ENCODE peak calls at places on chromosomes 13 and 19, in eight cellular contexts. One of them, this sample, is unnamed.

GRCh38 chr19:20182232-20182785 is 15.3 kb downstream of the ZNF486 start:
- DNase-seq in choroid plexus epithelial cell: no peak
- DNase-seq in naive B cell: no peak
- DNase-seq in thyroid gland: peak
- DNase-seq in activated T-helper 9 cell treated with anti-CD3 and anti-CD28 coated beads, Interleukin-2, amount 50 U/mL, for 16 hours: no peak
- DNase-seq in endothelial cell: no peak
- DNase-seq in CD4-positive, alpha-beta T cell: no peak
- DNase-seq in IMR-90: no peak
- DNase-seq in this sample: no peak

GRCh38 chr13:46643165-46643777 is 90.3 kb downstream of the LRCH1 start:
- DNase-seq in choroid plexus epithelial cell: no peak
- DNase-seq in naive B cell: no peak
- DNase-seq in thyroid gland: no peak
- DNase-seq in activated T-helper 9 cell treated with anti-CD3 and anti-CD28 coated beads, Interleukin-2, amount 50 U/mL, for 16 hours: no peak
- DNase-seq in endothelial cell: no peak
- DNase-seq in CD4-positive, alpha-beta T cell: no peak
- DNase-seq in IMR-90: no peak
- DNase-seq in this sample: no peak

GRCh38 chr19:3080281-3080680 is 13.9 kb upstream of the GNA11 start:
- DNase-seq in choroid plexus epithelial cell: peak
- DNase-seq in naive B cell: no peak
- DNase-seq in thyroid gland: no peak
- DNase-seq in activated T-helper 9 cell treated with anti-CD3 and anti-CD28 coated beads, Interleukin-2, amount 50 U/mL, for 16 hours: no peak
- DNase-seq in endothelial cell: no peak
- DNase-seq in CD4-positive, alpha-beta T cell: no peak
- DNase-seq in IMR-90: peak
- DNase-seq in this sample: no peak

GRCh38 chr13:97344250-97345175 is 89.5 kb upstream of the RAP2A start:
- DNase-seq in choroid plexus epithelial cell: peak
- DNase-seq in naive B cell: peak
- DNase-seq in thyroid gland: peak
- DNase-seq in activated T-helper 9 cell treated with anti-CD3 and anti-CD28 coated beads, Interleukin-2, amount 50 U/mL, for 16 hours: peak
- DNase-seq in endothelial cell: peak
- DNase-seq in CD4-positive, alpha-beta T cell: peak
- DNase-seq in IMR-90: peak
- DNase-seq in this sample: peak

GRCh38 chr19:40646564-40647254 is 43.7 kb downstream of the NUMBL start:
- DNase-seq in choroid plexus epithelial cell: peak
- DNase-seq in naive B cell: no peak
- DNase-seq in thyroid gland: no peak
- DNase-seq in activated T-helper 9 cell treated with anti-CD3 and anti-CD28 coated beads, Interleukin-2, amount 50 U/mL, for 16 hours: no peak
- DNase-seq in endothelial cell: no peak
- DNase-seq in CD4-positive, alpha-beta T cell: no peak
- DNase-seq in IMR-90: peak
- DNase-seq in this sample: no peak

GRCh38 chr19:35419046-35419445 is 29.0 kb upstream of the FFAR2 start:
- DNase-seq in choroid plexus epithelial cell: no peak
- DNase-seq in naive B cell: no peak
- DNase-seq in thyroid gland: no peak
- DNase-seq in activated T-helper 9 cell treated with anti-CD3 and anti-CD28 coated beads, Interleukin-2, amount 50 U/mL, for 16 hours: no peak
- DNase-seq in endothelial cell: no peak
- DNase-seq in CD4-positive, alpha-beta T cell: no peak
- DNase-seq in IMR-90: no peak
- DNase-seq in this sample: no peak

GRCh38 chr19:10815007-10815531 is 20.9 kb downstream of the TMED1 start:
- DNase-seq in choroid plexus epithelial cell: no peak
- DNase-seq in naive B cell: no peak
- DNase-seq in thyroid gland: no peak
- DNase-seq in activated T-helper 9 cell treated with anti-CD3 and anti-CD28 coated beads, Interleukin-2, amount 50 U/mL, for 16 hours: no peak
- DNase-seq in endothelial cell: no peak
- DNase-seq in CD4-positive, alpha-beta T cell: no peak
- DNase-seq in IMR-90: no peak
- DNase-seq in this sample: no peak

GRCh38 chr13:50916701-50917184 is 7.2 kb downstream of the RNASEH2B start:
- DNase-seq in choroid plexus epithelial cell: peak
- DNase-seq in naive B cell: peak
- DNase-seq in thyroid gland: peak
- DNase-seq in activated T-helper 9 cell treated with anti-CD3 and anti-CD28 coated beads, Interleukin-2, amount 50 U/mL, for 16 hours: no peak
- DNase-seq in endothelial cell: no peak
- DNase-seq in CD4-positive, alpha-beta T cell: no peak
- DNase-seq in IMR-90: no peak
- DNase-seq in this sample: peak

GRCh38 chr19:1133471-1133929 is 29.7 kb downstream of the GPX4 start:
- DNase-seq in choroid plexus epithelial cell: no peak
- DNase-seq in naive B cell: no peak
- DNase-seq in thyroid gland: no peak
- DNase-seq in activated T-helper 9 cell treated with anti-CD3 and anti-CD28 coated beads, Interleukin-2, amount 50 U/mL, for 16 hours: peak
- DNase-seq in endothelial cell: no peak
- DNase-seq in CD4-positive, alpha-beta T cell: peak
- DNase-seq in IMR-90: no peak
- DNase-seq in this sample: peak

GRCh38 chr19:47447470-47448359 is 24.0 kb downstream of the SLC8A2 start:
- DNase-seq in choroid plexus epithelial cell: no peak
- DNase-seq in naive B cell: no peak
- DNase-seq in thyroid gland: no peak
- DNase-seq in activated T-helper 9 cell treated with anti-CD3 and anti-CD28 coated beads, Interleukin-2, amount 50 U/mL, for 16 hours: peak
- DNase-seq in endothelial cell: peak
- DNase-seq in CD4-positive, alpha-beta T cell: no peak
- DNase-seq in IMR-90: peak
- DNase-seq in this sample: peak

GRCh38 chr19:54653181-54653809 is 9.5 kb upstream of the LILRB4 start:
- DNase-seq in choroid plexus epithelial cell: peak
- DNase-seq in naive B cell: peak
- DNase-seq in thyroid gland: no peak
- DNase-seq in activated T-helper 9 cell treated with anti-CD3 and anti-CD28 coated beads, Interleukin-2, amount 50 U/mL, for 16 hours: no peak
- DNase-seq in endothelial cell: no peak
- DNase-seq in CD4-positive, alpha-beta T cell: no peak
- DNase-seq in IMR-90: peak
- DNase-seq in this sample: peak

GRCh38 chr19:48458016-48458415 is 2.6 kb downstream of the KCNJ14 start:
- DNase-seq in choroid plexus epithelial cell: peak
- DNase-seq in naive B cell: no peak
- DNase-seq in thyroid gland: no peak
- DNase-seq in activated T-helper 9 cell treated with anti-CD3 and anti-CD28 coated beads, Interleukin-2, amount 50 U/mL, for 16 hours: no peak
- DNase-seq in endothelial cell: no peak
- DNase-seq in CD4-positive, alpha-beta T cell: no peak
- DNase-seq in IMR-90: no peak
- DNase-seq in this sample: no peak

GRCh38 chr19:43699506-43700367 is 16.1 kb upstream of the IRGC start:
- DNase-seq in choroid plexus epithelial cell: peak
- DNase-seq in naive B cell: no peak
- DNase-seq in thyroid gland: no peak
- DNase-seq in activated T-helper 9 cell treated with anti-CD3 and anti-CD28 coated beads, Interleukin-2, amount 50 U/mL, for 16 hours: no peak
- DNase-seq in endothelial cell: peak
- DNase-seq in CD4-positive, alpha-beta T cell: no peak
- DNase-seq in IMR-90: peak
- DNase-seq in this sample: peak

GRCh38 chr13:31105856-31106255 is 55.8 kb downstream of the HSPH1 start:
- DNase-seq in choroid plexus epithelial cell: no peak
- DNase-seq in naive B cell: no peak
- DNase-seq in thyroid gland: no peak
- DNase-seq in activated T-helper 9 cell treated with anti-CD3 and anti-CD28 coated beads, Interleukin-2, amount 50 U/mL, for 16 hours: no peak
- DNase-seq in endothelial cell: no peak
- DNase-seq in CD4-positive, alpha-beta T cell: no peak
- DNase-seq in IMR-90: no peak
- DNase-seq in this sample: no peak

GRCh38 chr13:114134944-114135610 is 2.7 kb upstream of the RASA3 start:
- DNase-seq in choroid plexus epithelial cell: no peak
- DNase-seq in naive B cell: no peak
- DNase-seq in thyroid gland: peak
- DNase-seq in activated T-helper 9 cell treated with anti-CD3 and anti-CD28 coated beads, Interleukin-2, amount 50 U/mL, for 16 hours: no peak
- DNase-seq in endothelial cell: no peak
- DNase-seq in CD4-positive, alpha-beta T cell: no peak
- DNase-seq in IMR-90: no peak
- DNase-seq in this sample: no peak

GRCh38 chr19:42150353-42150752 is 18.1 kb upstream of the POU2F2 start:
- DNase-seq in choroid plexus epithelial cell: no peak
- DNase-seq in naive B cell: no peak
- DNase-seq in thyroid gland: no peak
- DNase-seq in activated T-helper 9 cell treated with anti-CD3 and anti-CD28 coated beads, Interleukin-2, amount 50 U/mL, for 16 hours: no peak
- DNase-seq in endothelial cell: no peak
- DNase-seq in CD4-positive, alpha-beta T cell: no peak
- DNase-seq in IMR-90: no peak
- DNase-seq in this sample: no peak

GRCh38 chr19:14517840-14518505 is at the start of gene DNAJB1:
- DNase-seq in choroid plexus epithelial cell: peak
- DNase-seq in naive B cell: peak
- DNase-seq in thyroid gland: peak
- DNase-seq in activated T-helper 9 cell treated with anti-CD3 and anti-CD28 coated beads, Interleukin-2, amount 50 U/mL, for 16 hours: peak
- DNase-seq in endothelial cell: peak
- DNase-seq in CD4-positive, alpha-beta T cell: peak
- DNase-seq in IMR-90: peak
- DNase-seq in this sample: peak

GRCh38 chr13:77719128-77719527 is 21.6 kb downstream of the SLAIN1 start:
- DNase-seq in choroid plexus epithelial cell: no peak
- DNase-seq in naive B cell: no peak
- DNase-seq in thyroid gland: no peak
- DNase-seq in activated T-helper 9 cell treated with anti-CD3 and anti-CD28 coated beads, Interleukin-2, amount 50 U/mL, for 16 hours: no peak
- DNase-seq in endothelial cell: no peak
- DNase-seq in CD4-positive, alpha-beta T cell: no peak
- DNase-seq in IMR-90: no peak
- DNase-seq in this sample: no peak

This sample was measured in A673.